ENCODE peak calls at places on chromosomes 16 and 17, in ten cellular contexts. S, H, X, A, M, V, B, W, P and K are unnamed samples.

GRCh38 chr17:80263253-80264047 is 2.8 kb downstream of the RNF213 start:
- DNase-seq in P (peak), M (peak), V (peak), S (peak), W (peak), B (peak), H (peak), X (peak), A (peak), K (peak)

GRCh38 chr17:2244545-2245525 is 58.8 kb downstream of the SMG6 start:
- DNase-seq in W (peak), M (peak), V (peak), X (peak), S (peak), P (peak), A (peak), H (peak), B (peak), K (peak)

GRCh38 chr17:27572665-27573064 is 58.3 kb upstream of the LGALS9 start:
- DNase-seq in B (peak), W (no peak), P (no peak), V (no peak), S (peak), H (no peak), A (no peak), X (no peak), M (no peak), K (no peak)

GRCh38 chr16:3998793-3999478 is 117.3 kb downstream of the ADCY9 start:
- DNase-seq in A (no peak), M (no peak), B (peak), X (no peak), P (no peak), W (peak), V (peak), S (peak), H (no peak), K (no peak)

GRCh38 chr17:54194268-54194667 is 371.5 kb downstream of the KIF2B start:
- DNase-seq in P (no peak), H (no peak), X (no peak), W (no peak), A (no peak), M (no peak), B (no peak), V (no peak), S (no peak), K (no peak)

GRCh38 chr17:64223931-64224657 is 39.0 kb downstream of the TEX2 start:
- DNase-seq in X (no peak), P (no peak), H (no peak), A (no peak), S (no peak), W (no peak), B (no peak), V (no peak), M (no peak), K (no peak)

GRCh38 chr17:74332763-74333220 is 6.8 kb downstream of the KIF19 start:
- DNase-seq in P (no peak), X (no peak), V (no peak), W (no peak), S (no peak), B (no peak), M (no peak), H (no peak), A (no peak), K (no peak)

GRCh38 chr16:85557083-85557975 is 55.8 kb upstream of the GSE1 start:
- DNase-seq in A (peak), X (no peak), W (no peak), H (peak), B (no peak), V (no peak), S (no peak), P (no peak), M (peak), K (peak)

GRCh38 chr17:36652716-36653115 is 51.3 kb downstream of the MRM1 start:
- DNase-seq in B (no peak), H (no peak), P (no peak), X (no peak), M (no peak), A (peak), V (no peak), W (peak), S (no peak), K (peak)

GRCh38 chr17:1047177-1047885 is 50.4 kb downstream of the TIMM22 start:
- DNase-seq in S (no peak), P (no peak), X (no peak), M (no peak), W (no peak), V (peak), B (peak), A (no peak), H (no peak), K (no peak)

GRCh38 chr17:38556234-38556633 is 49.5 kb downstream of the SRCIN1 start:
- DNase-seq in M (no peak), B (no peak), X (no peak), A (no peak), P (no peak), W (no peak), V (no peak), S (no peak), H (no peak), K (no peak)

GRCh38 chr17:77942111-77942988 is 16.2 kb upstream of the TNRC6C start:
- DNase-seq in A (no peak), M (no peak), P (no peak), W (no peak), B (no peak), H (no peak), X (no peak), V (no peak), S (no peak), K (peak)
- TF ChIP-seq CTCF in A (no peak), M (no peak), P (no peak), W (no peak), B (no peak), H (no peak), X (no peak), V (no peak), S (no peak), K (no peak)

GRCh38 chr16:58440094-58440493 is 47.8 kb downstream of the GINS3 start:
- DNase-seq in B (no peak), W (no peak), V (no peak), A (no peak), M (no peak), S (no peak), H (no peak), X (no peak), P (no peak), K (no peak)
- TF ChIP-seq CTCF in B (no peak), W (no peak), V (no peak), A (no peak), M (no peak), S (no peak), H (no peak), X (no peak), P (no peak), K (no peak)

GRCh38 chr17:81906476-81907218 is 4.6 kb downstream of the PCYT2 start:
- DNase-seq in S (no peak), B (no peak), X (no peak), W (no peak), P (no peak), A (no peak), H (no peak), V (no peak), M (no peak), K (no peak)

GRCh38 chr17:81908793-81909192 is 2.4 kb downstream of the PCYT2 start:
- DNase-seq in S (no peak), A (no peak), V (no peak), X (no peak), P (no peak), B (no peak), W (no peak), M (no peak), H (no peak), K (no peak)

GRCh38 chr17:81905993-81906392 is 4.0 kb downstream of the NPB start:
- DNase-seq in M (no peak), S (no peak), A (no peak), W (no peak), H (no peak), V (no peak), P (no peak), B (no peak), X (no peak), K (no peak)

GRCh38 chr17:81909231-81909630 is 2.0 kb downstream of the PCYT2 start:
- DNase-seq in H (no peak), X (no peak), P (no peak), B (no peak), V (no peak), S (no peak), W (no peak), M (no peak), A (no peak), K (no peak)

GRCh38 chr17:81907219-81908145 is 3.7 kb downstream of the PCYT2 start:
- DNase-seq in X (no peak), V (no peak), P (no peak), M (no peak), H (no peak), W (no peak), A (no peak), S (no peak), B (no peak), K (no peak)
- TF ChIP-seq CTCF in X (no peak), V (no peak), P (no peak), M (no peak), H (peak), W (no peak), A (no peak), S (no peak), B (peak), K (no peak)

GRCh38 chr16:88539261-88539651 is 30.9 kb upstream of the ZC3H18 start:
- DNase-seq in A (no peak), P (no peak), W (no peak), X (no peak), M (no peak), H (no peak), V (no peak), B (no peak), S (no peak), K (no peak)

GRCh38 chr16:88541109-88541508 is 29.1 kb upstream of the ZC3H18 start:
- DNase-seq in P (no peak), B (no peak), A (no peak), X (no peak), W (no peak), H (no peak), M (no peak), V (no peak), S (no peak), K (no peak)

GRCh38 chr16:88538366-88539060 is 31.7 kb upstream of the ZC3H18 start:
- DNase-seq in S (no peak), A (no peak), V (no peak), W (no peak), M (no peak), H (no peak), B (no peak), X (no peak), P (no peak), K (no peak)

GRCh38 chr16:88540346-88540977 is 29.7 kb upstream of the ZC3H18 start:
- DNase-seq in P (no peak), X (no peak), V (no peak), B (no peak), H (no peak), A (no peak), W (no peak), M (no peak), S (no peak), K (no peak)

DNA sequence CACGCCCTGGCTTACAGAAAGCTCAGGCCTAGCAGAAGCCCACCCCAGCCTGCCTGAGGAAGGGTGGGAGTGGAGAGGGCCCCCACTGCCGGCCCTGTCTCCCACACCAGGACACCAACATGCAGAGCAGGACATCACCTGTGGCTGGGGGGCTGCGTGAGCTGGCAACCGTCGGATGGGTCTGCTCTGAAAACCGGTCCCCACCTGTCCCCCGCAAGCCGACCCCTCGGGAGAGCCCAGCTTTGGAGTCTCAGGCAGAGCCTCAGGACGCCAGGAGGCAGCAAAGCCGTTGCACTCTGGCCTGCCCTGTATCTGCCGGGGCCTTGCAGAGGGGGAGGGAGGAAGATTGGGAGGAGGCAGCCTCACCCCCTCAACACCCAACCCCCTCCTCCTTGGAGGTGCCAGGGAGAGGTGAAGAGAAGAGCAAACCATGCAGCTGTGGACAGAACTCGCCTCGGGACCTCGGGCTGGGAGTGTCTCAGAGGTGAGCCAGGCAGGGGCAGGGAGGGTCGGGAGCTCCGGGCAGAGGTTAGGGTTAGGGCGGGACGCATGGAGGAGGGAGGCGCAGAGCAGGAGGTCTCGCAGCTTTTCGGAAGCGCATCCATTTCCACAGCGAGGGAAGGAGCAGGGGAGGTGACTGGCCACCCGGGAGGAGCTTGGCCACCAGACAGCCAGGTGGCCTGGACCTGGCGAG is 30.4 kb upstream of the ZC3H18 start:
- DNase-seq in W (no peak), H (no peak), S (no peak), P (no peak), V (no peak), M (no peak), B (no peak), X (no peak), A (no peak), K (no peak)
- TF ChIP-seq CTCF in W (no peak), H (no peak), S (no peak), P (no peak), V (no peak), M (no peak), B (no peak), X (no peak), A (no peak), K (no peak)

GRCh38 chr16:12876778-12877177 is 24.6 kb upstream of the SHISA9 start:
- DNase-seq in W (peak), B (no peak), A (no peak), M (no peak), S (no peak), H (no peak), P (no peak), V (no peak), X (no peak), K (no peak)

GRCh38 chr16:12878973-12879372 is 22.4 kb upstream of the SHISA9 start:
- DNase-seq in X (no peak), A (no peak), S (no peak), W (no peak), P (no peak), H (no peak), B (no peak), V (no peak), M (no peak), K (no peak)

GRCh38 chr16:12879812-12880211 is 21.6 kb upstream of the SHISA9 start:
- DNase-seq in S (no peak), M (no peak), X (no peak), H (no peak), V (no peak), W (no peak), A (no peak), P (no peak), B (no peak), K (no peak)

GRCh38 chr16:12881182-12881581 is 20.2 kb upstream of the SHISA9 start:
- DNase-seq in V (no peak), M (no peak), B (no peak), W (peak), P (no peak), X (no peak), A (no peak), S (no peak), H (no peak), K (no peak)

GRCh38 chr16:12881771-12882170 is 19.6 kb upstream of the SHISA9 start:
- DNase-seq in W (peak), P (no peak), A (no peak), S (no peak), V (no peak), H (no peak), B (peak), M (no peak), X (no peak), K (no peak)
- TF ChIP-seq CTCF in W (no peak), P (no peak), A (no peak), S (no peak), V (no peak), H (no peak), B (no peak), M (no peak), X (no peak), K (no peak)

GRCh38 chr17:77107506-77108433 is 33.0 kb upstream of the SEC14L1 start:
- DNase-seq in S (peak), B (peak), X (no peak), V (no peak), H (peak), W (no peak), A (no peak), M (peak), P (no peak), K (no peak)

GRCh38 chr17:77110006-77110374 is 30.8 kb upstream of the SEC14L1 start:
- DNase-seq in H (no peak), W (no peak), P (no peak), X (no peak), M (no peak), A (no peak), S (peak), B (peak), V (no peak), K (no peak)

GRCh38 chr17:77111916-77112315 is 28.9 kb upstream of the SEC14L1 start:
- DNase-seq in W (no peak), B (no peak), X (no peak), H (no peak), A (no peak), S (peak), V (no peak), M (no peak), P (no peak), K (no peak)

GRCh38 chr17:77106874-77107358 is 33.9 kb upstream of the SEC14L1 start:
- DNase-seq in W (no peak), V (no peak), B (no peak), X (no peak), P (no peak), H (peak), A (no peak), S (no peak), M (peak), K (no peak)

GRCh38 chr17:77109159-77110005 is 31.4 kb upstream of the SEC14L1 start:
- DNase-seq in M (no peak), B (no peak), W (no peak), P (no peak), V (no peak), X (no peak), A (no peak), S (no peak), H (no peak), K (no peak)
- TF ChIP-seq CTCF in M (no peak), B (no peak), W (no peak), P (no peak), V (no peak), X (no peak), A (no peak), S (peak), H (no peak), K (no peak)

GRCh38 chr16:29910819-29911675 is 10.8 kb downstream of the ASPHD1 start:
- DNase-seq in A (no peak), B (no peak), H (no peak), X (no peak), S (no peak), V (no peak), W (no peak), M (no peak), P (no peak), K (no peak)
- TF ChIP-seq CTCF in A (no peak), B (no peak), H (no peak), X (no peak), S (no peak), V (no peak), W (no peak), M (no peak), P (no peak), K (no peak)

GRCh38 chr16:66115373-66115772 is 251.1 kb upstream of the CDH5 start:
- DNase-seq in M (no peak), A (no peak), X (no peak), W (peak), P (no peak), S (no peak), V (no peak), H (no peak), B (no peak), K (no peak)
- TF ChIP-seq CTCF in M (no peak), A (no peak), X (no peak), W (peak), P (peak), S (peak), V (no peak), H (no peak), B (no peak), K (no peak)

DNA sequence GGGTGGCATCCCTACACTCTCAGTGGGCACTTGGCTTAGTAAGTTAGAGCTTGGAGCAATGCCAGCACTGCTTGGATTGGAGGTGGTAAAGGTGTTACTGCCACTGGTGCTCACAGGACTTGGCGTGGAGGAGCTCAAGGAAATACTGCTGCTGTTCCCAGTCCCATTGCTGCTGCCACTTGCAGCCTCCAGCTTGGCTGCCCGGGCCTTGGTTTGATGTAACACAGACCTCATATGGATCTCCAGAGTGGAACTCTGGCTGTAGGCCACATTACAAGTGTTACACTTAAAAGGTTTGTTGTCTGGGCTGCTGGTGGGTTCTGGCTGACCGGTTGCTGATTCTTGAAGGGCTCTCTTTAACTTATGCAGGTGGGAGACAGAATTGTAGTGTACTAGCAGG is 250.3 kb downstream of the ZFHX3 start:
- DNase-seq in A (no peak), B (no peak), X (no peak), M (no peak), V (no peak), H (no peak), S (no peak), P (no peak), W (no peak), K (no peak)
- TF ChIP-seq CTCF in A (no peak), B (no peak), X (no peak), M (no peak), V (no peak), H (no peak), S (no peak), P (no peak), W (no peak), K (no peak)